ENCODE peak calls at places on chromosome X, in five cellular contexts. B is transverse colon, E is K562, N is tibial nerve, P is HepG2. R is an unnamed sample. For H3K36me3, the result is how much of the 10 kb centered on the place peaks cover.

GRCh38 chrX:77003956-77004355 is 443.2 kb upstream of the FGF16 start:
- DNase-seq in B (no peak), E (no peak), N (no peak), P (no peak), R (no peak)

GRCh38 chrX:37993857-37994619 is 12.3 kb upstream of the SYTL5 start:
- DNase-seq in B (peak), E (no peak), N (no peak), P (peak), R (no peak)

GRCh38 chrX:44945736-44946135 is 72.7 kb downstream of the KDM6A start:
- DNase-seq in B (no peak), E (peak), N (no peak), P (peak), R (no peak)

GRCh38 chrX:8245411-8245810 is 74.3 kb upstream of the VCX2 start:
- DNase-seq in B (no peak), E (no peak), N (no peak), P (no peak), R (no peak)

GRCh38 chrX:84188320-84188834 is 378 bp upstream of the RPS6KA6 start:
- DNase-seq in B (peak), E (no peak), N (peak), P (no peak), R (peak)

GRCh38 chrX:69139516-69139915 is 25.7 kb downstream of the PJA1 start:
- DNase-seq in B (no peak), E (no peak), N (no peak), P (no peak), R (no peak)

GRCh38 chrX:38220024-38220935 is at the start of gene SRPX:
- DNase-seq in B (peak), E (peak), N (peak), P (no peak), R (peak)

GRCh38 chrX:119885554-119886428 is 9.9 kb upstream of the AKAP14 start:
- DNase-seq in B (no peak), E (no peak), N (no peak), P (peak), R (peak)

GRCh38 chrX:37462346-37462745 is 109.1 kb upstream of the LANCL3 start:
- DNase-seq in B (no peak), E (no peak), N (no peak), P (no peak), R (no peak)

GRCh38 chrX:29397506-29397905 is 810.3 kb downstream of the IL1RAPL1 start:
- DNase-seq in B (no peak), E (no peak), N (no peak), P (no peak), R (no peak)

GRCh38 chrX:28997716-28998115 is 410.5 kb downstream of the IL1RAPL1 start:
- DNase-seq in B (no peak), E (no peak), N (no peak), P (no peak), R (no peak)

GRCh38 chrX:7068939-7069367 is 78.6 kb upstream of the STS start:
- DNase-seq in B (no peak), E (no peak), N (no peak), P (no peak), R (no peak)

GRCh38 chrX:63930140-63930539 is 145.1 kb upstream of the ARHGEF9 start:
- DNase-seq in B (no peak), E (no peak), N (no peak), P (no peak), R (no peak)

GRCh38 chrX:36867143-36867542 is 141.0 kb upstream of the FAM47C start:
- DNase-seq in B (no peak), E (peak), N (peak), P (peak), R (no peak)

GRCh38 chrX:21166302-21166982 is 207.8 kb upstream of the CNKSR2 start:
- DNase-seq in B (no peak), E (no peak), N (no peak), P (peak), R (no peak)

GRCh38 chrX:105645667-105646354 is 176.5 kb upstream of the NRK start:
- DNase-seq in B (no peak), E (no peak), N (no peak), P (no peak), R (no peak)

GRCh38 chrX:123215397-123216089 is 31.5 kb downstream of the GRIA3 start:
- DNase-seq in B (no peak), E (no peak), N (no peak), P (no peak), R (no peak)

GRCh38 chrX:46551494-46552128 is 6.4 kb upstream of the ZNF674 start:
- DNase-seq in B (no peak), E (no peak), N (no peak), P (no peak), R (no peak)

GRCh38 chrX:39791691-39792090 is 306.1 kb downstream of the BCOR start:
- DNase-seq in B (no peak), E (no peak), N (no peak), P (no peak), R (no peak)

GRCh38 chrX:427812-428725 is 41.4 kb upstream of the PPP2R3B start:
- DNase-seq in B (no peak), E (peak), N (no peak), P (peak), R (peak)

DNA sequence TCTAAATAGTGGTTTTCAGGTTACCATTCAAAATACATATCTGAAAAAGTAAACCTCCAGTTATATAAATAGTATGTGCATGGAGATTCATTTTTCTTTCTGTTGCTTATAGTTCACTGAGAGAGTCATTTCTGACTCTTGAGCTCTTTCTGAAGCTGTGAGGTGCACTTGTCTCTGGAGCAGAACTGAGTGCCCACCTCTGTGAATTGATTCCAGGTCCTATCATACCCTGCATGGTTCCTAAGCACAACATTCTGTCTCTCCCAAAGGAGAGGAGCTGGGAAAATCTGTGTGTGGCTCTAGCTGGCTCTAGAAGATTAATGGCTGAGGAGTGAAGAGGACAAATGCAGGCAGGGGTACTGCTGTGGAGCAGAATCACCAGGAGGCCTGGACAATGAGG is 161.6 kb upstream of the HCCS start:
- DNase-seq in B (no peak), E (no peak), N (no peak), P (no peak), R (no peak)
- TF ChIP-seq EP300 in B (no peak), E (no peak), N (no peak), P (no peak), R (no peak)

GRCh38 chrX:65528705-65529340 is 5.8 kb downstream of the LAS1L start:
- DNase-seq in B (peak), E (peak), N (peak), P (no peak), R (no peak)
- H3K36me3 ChIP-seq in B (under half), E (half or more), N (under half), P (under half), R (half or more)

DNA sequence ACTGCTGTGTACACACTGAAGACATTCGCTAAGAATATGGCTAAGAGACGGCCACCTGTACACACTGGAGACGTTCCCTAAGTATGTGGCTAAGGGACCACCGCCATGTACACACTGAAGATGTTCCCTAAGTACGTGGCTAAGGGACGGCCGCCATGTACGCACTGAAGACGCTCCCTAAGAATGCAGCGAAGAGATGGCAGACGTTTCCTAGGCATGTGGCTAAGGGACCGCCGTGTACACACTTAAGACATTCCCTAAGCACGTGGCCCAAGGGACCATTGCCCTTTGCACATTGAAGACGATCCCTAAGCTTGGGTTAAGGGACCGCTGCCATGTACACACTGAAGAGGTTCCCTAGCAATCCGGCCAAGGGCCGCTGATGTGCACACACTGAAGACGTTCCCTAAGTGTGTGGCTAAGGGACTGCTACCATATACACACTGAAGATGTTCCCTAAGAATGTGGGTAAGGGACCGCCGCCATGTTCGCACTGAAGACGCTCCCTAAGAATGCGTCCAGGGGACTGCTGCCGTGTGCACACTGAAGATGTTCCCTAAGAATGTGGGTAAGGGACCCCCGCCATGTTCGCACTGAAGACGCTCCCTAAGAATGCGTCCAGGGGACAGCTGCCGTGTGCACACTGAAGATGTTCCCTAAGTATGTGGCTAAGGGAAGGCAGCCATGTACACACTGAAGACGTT is 36.7 kb downstream of the DHRSX start:
- DNase-seq in B (no peak), E (peak), N (no peak), P (no peak), R (no peak)
- TF ChIP-seq EP300 in B (no peak), E (no peak), N (no peak), P (no peak), R (no peak)

GRCh38 chrX:16839852-16840460 is 30.2 kb downstream of the RBBP7 start:
- DNase-seq in B (no peak), E (no peak), N (no peak), P (no peak), R (no peak)

GRCh38 chrX:16842684-16843083 is 27.5 kb downstream of the RBBP7 start:
- DNase-seq in B (no peak), E (no peak), N (no peak), P (no peak), R (no peak)

GRCh38 chrX:16839224-16839851 is 30.8 kb downstream of the RBBP7 start:
- DNase-seq in B (no peak), E (no peak), N (no peak), P (no peak), R (no peak)

GRCh38 chrX:16845686-16846085 is 24.5 kb downstream of the RBBP7 start:
- DNase-seq in B (no peak), E (no peak), N (no peak), P (no peak), R (no peak)

DNA sequence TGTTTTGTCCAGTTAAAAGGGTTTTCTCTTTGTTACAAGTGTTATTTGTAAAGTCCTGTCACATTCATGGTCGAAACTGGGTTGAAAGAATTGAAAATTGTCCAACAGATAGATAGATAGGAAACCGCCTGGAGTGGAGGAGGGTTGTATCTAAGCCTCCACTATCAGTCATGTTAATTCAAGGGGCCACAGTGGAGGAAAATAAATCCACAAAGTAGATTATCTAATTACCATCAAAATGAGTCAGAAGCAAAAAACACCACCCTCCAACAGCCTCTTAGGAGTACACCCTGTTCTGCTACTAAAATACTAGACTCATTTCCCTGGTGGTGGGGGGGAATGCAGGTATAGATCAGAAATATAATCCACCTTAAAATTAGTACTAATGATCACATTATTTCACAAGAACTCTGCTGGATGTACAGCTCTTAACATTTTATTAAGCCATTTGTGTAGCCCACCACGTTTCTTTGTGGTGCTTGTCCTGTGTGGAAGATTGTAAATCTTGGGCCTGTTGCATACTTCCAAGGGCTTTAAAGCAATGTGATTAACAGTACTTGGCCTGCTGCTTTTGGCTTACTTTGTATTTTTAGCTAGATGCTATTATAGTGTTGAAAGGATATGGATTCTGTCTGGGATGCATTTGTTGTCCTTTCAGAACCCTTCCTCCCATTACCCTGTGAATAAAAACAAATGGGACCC is 26.8 kb downstream of the RBBP7 start:
- DNase-seq in B (no peak), E (no peak), N (no peak), P (no peak), R (no peak)
- H3K36me3 ChIP-seq in B (under half), E (half or more), N (under half), P (under half), R (under half)